ENCODE peak calls at places on chromosomes 12 and 14, in six cellular contexts. R is B cell; N is NCI-H1417; Y is mesenchymal stem cell; V is activated naive CD4-positive, alpha-beta T cell treated with anti-CD3 and anti-CD28 coated beads, Interleukin-2, amount 50 U/mL, for 16 hours; T is activated CD4-positive, alpha-beta T cell treated with anti-CD3 and anti-CD28 coated beads, Interleukin-2, amount 10 ng/mL, durations not matched to agents 7 days and 5 days. E is an unnamed sample.

GRCh38 chr12:6604254-6605029 is 2.7 kb downstream of the CHD4 start:
- DNase-seq in N (no peak), R (no peak), Y (no peak), T (no peak), V (no peak), E (peak; percentile 50)

GRCh38 chr12:9947674-9948073 is 15.5 kb upstream of the CLEC2A start:
- DNase-seq in Y (no peak), N (no peak), R (peak; percentile 40), T (no peak), V (no peak), E (no peak)

GRCh38 chr12:24705741-24706358 is 243.1 kb downstream of the BCAT1 start:
- DNase-seq in Y (no peak), T (no peak), R (peak; percentile 62), V (no peak), N (no peak), E (peak; percentile 28)

GRCh38 chr12:131755305-131756113 is 44.6 kb downstream of the SFSWAP start:
- DNase-seq in T (peak; percentile 56), V (peak; percentile 36), Y (peak; percentile 17), R (peak; percentile 76), N (no peak), E (peak; percentile 25)

GRCh38 chr12:62679569-62679968 is 212.9 kb downstream of the MON2 start:
- DNase-seq in T (no peak), N (no peak), Y (peak; percentile 41), R (no peak), V (no peak), E (peak; percentile 41)

GRCh38 chr12:31118831-31119530 is 45.3 kb downstream of the DDX11 start:
- DNase-seq in R (peak; percentile 74), V (peak; percentile 37), T (no peak), Y (no peak), N (peak; percentile 58), E (no peak)

GRCh38 chr12:94553130-94553519 is 93.5 kb upstream of the CEP83 start:
- DNase-seq in N (no peak), Y (peak; percentile 46), V (no peak), R (no peak), T (no peak), E (peak; percentile 67)

GRCh38 chr12:119182701-119183493 is 4.2 kb downstream of the HSPB8 start:
- DNase-seq in R (no peak), N (no peak), T (no peak), Y (peak; percentile 86), V (no peak), E (peak; percentile 62)

GRCh38 chr12:91663331-91663998 is 480.8 kb upstream of the DCN start:
- DNase-seq in R (no peak), N (peak; percentile 27), V (no peak), Y (no peak), T (no peak), E (no peak)

GRCh38 chr12:111256629-111257434 is 112.1 kb downstream of the PHETA1 start:
- DNase-seq in R (no peak), V (no peak), Y (no peak), T (no peak), N (no peak), E (no peak)

GRCh38 chr12:22788913-22789312 is 163.9 kb downstream of the ETNK1 start:
- DNase-seq in N (no peak), T (no peak), Y (no peak), R (no peak), V (no peak), E (no peak)

GRCh38 chr12:110844551-110845395 is 2.0 kb upstream of the CCDC63 start:
- DNase-seq in N (no peak), V (no peak), R (no peak), T (no peak), Y (peak; percentile 32), E (no peak)

GRCh38 chr12:117105902-117106301 is 6.7 kb upstream of the TESC start:
- DNase-seq in T (peak; percentile 20), Y (no peak), R (no peak), N (peak; percentile 92), V (no peak), E (no peak)

GRCh38 chr12:74365178-74365964 is 172.3 kb upstream of the ATXN7L3B start:
- DNase-seq in N (peak; percentile 47), V (no peak), Y (peak; percentile 26), T (peak; percentile 11), R (peak; percentile 14), E (peak; percentile 16)

GRCh38 chr12:100142851-100143559 is at the start of gene BLTP3B:
- DNase-seq in V (peak; percentile 93), N (peak; percentile 95), T (peak; percentile 87), R (peak; percentile 95), Y (peak; percentile 85), E (peak; percentile 78)

GRCh38 chr12:67426067-67426466 is 156.9 kb downstream of the CAND1 start:
- DNase-seq in N (peak; percentile 99), T (no peak), V (no peak), R (no peak), Y (peak; percentile 63), E (peak; percentile 61)

GRCh38 chr12:99282670-99283069 is 364.9 kb upstream of the GARIN6 start:
- DNase-seq in Y (no peak), T (no peak), N (no peak), R (no peak), V (no peak), E (no peak)

GRCh38 chr12:42705863-42706262 is 116.3 kb upstream of the PRICKLE1 start:
- DNase-seq in T (no peak), Y (peak; percentile 76), V (no peak), R (no peak), N (no peak), E (peak; percentile 86)

GRCh38 chr14:22871200-22871961 is at the start of gene LRP10:
- DNase-seq in N (peak; percentile 65), Y (peak; percentile 91), R (peak; percentile 84), V (peak; percentile 78), T (peak; percentile 84), E (peak; percentile 90)

GRCh38 chr14:72129283-72129682 is 197.1 kb downstream of the RGS6 start:
- DNase-seq in V (no peak), Y (no peak), R (no peak), N (no peak), T (no peak), E (no peak)

GRCh38 chr12:25377475-25378179 is 126.9 kb upstream of the KRAS start:
- DNase-seq in Y (peak; percentile 78), T (peak; percentile 54), N (no peak), V (peak; percentile 43), R (no peak), E (peak; percentile 56)

GRCh38 chr14:102202944-102203343 is 63.2 kb downstream of the WDR20 start:
- DNase-seq in V (no peak), R (no peak), T (no peak), N (no peak), Y (no peak), E (no peak)

GRCh38 chr14:67485501-67486095 is 2.9 kb downstream of the TMEM229B start:
- DNase-seq in V (no peak), T (no peak), R (no peak), N (no peak), Y (peak; percentile 47), E (peak; percentile 51)

GRCh38 chr14:81437226-81437625 is 37.1 kb upstream of the STON2 start:
- DNase-seq in Y (no peak), R (no peak), N (no peak), V (no peak), T (no peak), E (no peak)

GRCh38 chr12:132026796-132027500 is 77.2 kb downstream of the EP400 start:
- DNase-seq in Y (no peak), V (no peak), T (no peak), N (no peak), R (no peak), E (no peak)

GRCh38 chr14:22184157-22185025 is 404.6 kb downstream of the DAD1 start:
- DNase-seq in R (no peak), V (no peak), Y (peak; percentile 49), T (no peak), N (no peak), E (no peak)

GRCh38 chr14:41570415-41571155 is 36.1 kb upstream of the LRFN5 start:
- DNase-seq in V (no peak), N (peak; percentile 49), Y (no peak), T (no peak), R (no peak), E (no peak)

GRCh38 chr12:4274960-4275868 is 1.7 kb downstream of the CCND2 start:
- DNase-seq in V (no peak), T (no peak), Y (peak; percentile 65), R (peak; percentile 43), N (no peak), E (no peak)

GRCh38 chr12:116026346-116026745 is 251.1 kb downstream of the MED13L start:
- DNase-seq in Y (no peak), V (no peak), R (no peak), N (no peak), T (no peak), E (no peak)

GRCh38 chr12:111925171-111925570 is 83.1 kb downstream of the MAPKAPK5 start:
- DNase-seq in V (no peak), Y (no peak), N (no peak), T (no peak), R (no peak), E (no peak)

GRCh38 chr12:57135487-57135886 is 7.2 kb downstream of the LRP1 start:
- DNase-seq in Y (peak; percentile 36), N (no peak), R (no peak), V (no peak), T (no peak), E (peak; percentile 84)

GRCh38 chr12:53205747-53206146 is 1.3 kb downstream of the ITGB7 start:
- DNase-seq in R (no peak), T (peak; percentile 82), Y (peak; percentile 90), N (no peak), V (peak; percentile 39), E (peak; percentile 85)

E was measured in fibroblast of villous mesenchyme.